ENCODE peak calls at places on chromosomes 5 and 9, in eight cellular contexts. One of them, this sample, is unnamed.

GRCh38 chr9:96418920-96419690 is 935 bp upstream of the ZNF367 start:
- DNase-seq in Ammon's horn: peak; percentile 67
- DNase-seq in T-cell: peak; percentile 8
- DNase-seq in cardiac fibroblast: peak; percentile 65
- DNase-seq in aorta: peak; percentile 81
- DNase-seq in stomach: peak; percentile 74
- DNase-seq in activated CD4-positive, alpha-beta T cell treated with anti-CD3 and anti-CD28 coated beads for 48 hours: peak; percentile 67
- DNase-seq in lower lobe of right lung: peak; percentile 83
- DNase-seq in this sample: peak; percentile 86

GRCh38 chr9:91924090-91924489 is 25.9 kb downstream of the ROR2 start:
- DNase-seq in Ammon's horn: no peak
- DNase-seq in T-cell: no peak
- DNase-seq in cardiac fibroblast: no peak
- DNase-seq in aorta: no peak
- DNase-seq in stomach: no peak
- DNase-seq in activated CD4-positive, alpha-beta T cell treated with anti-CD3 and anti-CD28 coated beads for 48 hours: no peak
- DNase-seq in lower lobe of right lung: no peak
- DNase-seq in this sample: no peak

GRCh38 chr5:143592648-143593047 is 189.2 kb upstream of the NR3C1 start:
- DNase-seq in Ammon's horn: no peak
- DNase-seq in T-cell: no peak
- DNase-seq in cardiac fibroblast: peak; percentile 63
- DNase-seq in aorta: no peak
- DNase-seq in stomach: no peak
- DNase-seq in activated CD4-positive, alpha-beta T cell treated with anti-CD3 and anti-CD28 coated beads for 48 hours: no peak
- DNase-seq in lower lobe of right lung: no peak
- DNase-seq in this sample: peak; percentile 57

GRCh38 chr9:108756746-108757490 is 98.9 kb downstream of the ACTL7B start:
- DNase-seq in Ammon's horn: no peak
- DNase-seq in T-cell: no peak
- DNase-seq in cardiac fibroblast: no peak
- DNase-seq in aorta: no peak
- DNase-seq in stomach: no peak
- DNase-seq in activated CD4-positive, alpha-beta T cell treated with anti-CD3 and anti-CD28 coated beads for 48 hours: no peak
- DNase-seq in lower lobe of right lung: no peak
- DNase-seq in this sample: no peak

GRCh38 chr9:89848060-89849040 is 243.5 kb downstream of the GADD45G start:
- DNase-seq in Ammon's horn: no peak
- DNase-seq in T-cell: no peak
- DNase-seq in cardiac fibroblast: no peak
- DNase-seq in aorta: no peak
- DNase-seq in stomach: no peak
- DNase-seq in activated CD4-positive, alpha-beta T cell treated with anti-CD3 and anti-CD28 coated beads for 48 hours: no peak
- DNase-seq in lower lobe of right lung: no peak
- DNase-seq in this sample: no peak

GRCh38 chr5:159814810-159815585 is 101.3 kb upstream of the ADRA1B start:
- DNase-seq in Ammon's horn: no peak
- DNase-seq in T-cell: no peak
- DNase-seq in cardiac fibroblast: no peak
- DNase-seq in aorta: no peak
- DNase-seq in stomach: no peak
- DNase-seq in activated CD4-positive, alpha-beta T cell treated with anti-CD3 and anti-CD28 coated beads for 48 hours: no peak
- DNase-seq in lower lobe of right lung: no peak
- DNase-seq in this sample: no peak

GRCh38 chr5:169914766-169915165 is 65.5 kb downstream of the INSYN2B start:
- DNase-seq in Ammon's horn: peak; percentile 83
- DNase-seq in T-cell: no peak
- DNase-seq in cardiac fibroblast: peak; percentile 77
- DNase-seq in aorta: no peak
- DNase-seq in stomach: no peak
- DNase-seq in activated CD4-positive, alpha-beta T cell treated with anti-CD3 and anti-CD28 coated beads for 48 hours: no peak
- DNase-seq in lower lobe of right lung: no peak
- DNase-seq in this sample: peak; percentile 67

GRCh38 chr5:179345429-179346321 is at the start of gene ADAMTS2:
- DNase-seq in Ammon's horn: peak; percentile 60
- DNase-seq in T-cell: no peak
- DNase-seq in cardiac fibroblast: peak; percentile 75
- DNase-seq in aorta: peak; percentile 84
- DNase-seq in stomach: peak; percentile 30
- DNase-seq in activated CD4-positive, alpha-beta T cell treated with anti-CD3 and anti-CD28 coated beads for 48 hours: peak; percentile 9
- DNase-seq in lower lobe of right lung: peak; percentile 47
- DNase-seq in this sample: peak; percentile 90

GRCh38 chr9:3136999-3137675 is 293.2 kb upstream of the PUM3 start:
- DNase-seq in Ammon's horn: no peak
- DNase-seq in T-cell: no peak
- DNase-seq in cardiac fibroblast: peak; percentile 2
- DNase-seq in aorta: no peak
- DNase-seq in stomach: no peak
- DNase-seq in activated CD4-positive, alpha-beta T cell treated with anti-CD3 and anti-CD28 coated beads for 48 hours: no peak
- DNase-seq in lower lobe of right lung: no peak
- DNase-seq in this sample: no peak

GRCh38 chr9:120557205-120557604 is 22.8 kb downstream of the CDK5RAP2 start:
- DNase-seq in Ammon's horn: no peak
- DNase-seq in T-cell: no peak
- DNase-seq in cardiac fibroblast: no peak
- DNase-seq in aorta: no peak
- DNase-seq in stomach: no peak
- DNase-seq in activated CD4-positive, alpha-beta T cell treated with anti-CD3 and anti-CD28 coated beads for 48 hours: no peak
- DNase-seq in lower lobe of right lung: no peak
- DNase-seq in this sample: no peak

GRCh38 chr9:7560669-7561305 is 238.8 kb downstream of the DMAC1 start:
- DNase-seq in Ammon's horn: peak; percentile 29
- DNase-seq in T-cell: no peak
- DNase-seq in cardiac fibroblast: no peak
- DNase-seq in aorta: no peak
- DNase-seq in stomach: no peak
- DNase-seq in activated CD4-positive, alpha-beta T cell treated with anti-CD3 and anti-CD28 coated beads for 48 hours: no peak
- DNase-seq in lower lobe of right lung: no peak
- DNase-seq in this sample: no peak

GRCh38 chr9:38183994-38184568 is 115.1 kb upstream of the SHB start:
- DNase-seq in Ammon's horn: no peak
- DNase-seq in T-cell: no peak
- DNase-seq in cardiac fibroblast: peak; percentile 48
- DNase-seq in aorta: no peak
- DNase-seq in stomach: no peak
- DNase-seq in activated CD4-positive, alpha-beta T cell treated with anti-CD3 and anti-CD28 coated beads for 48 hours: no peak
- DNase-seq in lower lobe of right lung: no peak
- DNase-seq in this sample: peak; percentile 48

GRCh38 chr9:76759726-76760125 is 4.5 kb upstream of the PCA3 start:
- DNase-seq in Ammon's horn: no peak
- DNase-seq in T-cell: no peak
- DNase-seq in cardiac fibroblast: no peak
- DNase-seq in aorta: no peak
- DNase-seq in stomach: no peak
- DNase-seq in activated CD4-positive, alpha-beta T cell treated with anti-CD3 and anti-CD28 coated beads for 48 hours: no peak
- DNase-seq in lower lobe of right lung: no peak
- DNase-seq in this sample: no peak

GRCh38 chr9:113479150-113479761 is 15.7 kb downstream of the RGS3 start:
- DNase-seq in Ammon's horn: no peak
- DNase-seq in T-cell: peak; percentile 6
- DNase-seq in cardiac fibroblast: no peak
- DNase-seq in aorta: no peak
- DNase-seq in stomach: peak; percentile 63
- DNase-seq in activated CD4-positive, alpha-beta T cell treated with anti-CD3 and anti-CD28 coated beads for 48 hours: peak; percentile 51
- DNase-seq in lower lobe of right lung: no peak
- DNase-seq in this sample: no peak

GRCh38 chr9:2591967-2592366 is 29.6 kb upstream of the VLDLR start:
- DNase-seq in Ammon's horn: no peak
- DNase-seq in T-cell: no peak
- DNase-seq in cardiac fibroblast: no peak
- DNase-seq in aorta: no peak
- DNase-seq in stomach: no peak
- DNase-seq in activated CD4-positive, alpha-beta T cell treated with anti-CD3 and anti-CD28 coated beads for 48 hours: no peak
- DNase-seq in lower lobe of right lung: no peak
- DNase-seq in this sample: no peak

GRCh38 chr5:157624144-157624543 is 28.1 kb downstream of the SOX30 start:
- DNase-seq in Ammon's horn: no peak
- DNase-seq in T-cell: no peak
- DNase-seq in cardiac fibroblast: no peak
- DNase-seq in aorta: no peak
- DNase-seq in stomach: no peak
- DNase-seq in activated CD4-positive, alpha-beta T cell treated with anti-CD3 and anti-CD28 coated beads for 48 hours: no peak
- DNase-seq in lower lobe of right lung: no peak
- DNase-seq in this sample: no peak

GRCh38 chr5:151897017-151897552 is 27.6 kb downstream of the GLRA1 start:
- DNase-seq in Ammon's horn: no peak
- DNase-seq in T-cell: no peak
- DNase-seq in cardiac fibroblast: no peak
- DNase-seq in aorta: no peak
- DNase-seq in stomach: no peak
- DNase-seq in activated CD4-positive, alpha-beta T cell treated with anti-CD3 and anti-CD28 coated beads for 48 hours: no peak
- DNase-seq in lower lobe of right lung: no peak
- DNase-seq in this sample: no peak

This sample was measured in MG63.